ENCODE peak calls at places on chromosome 11, in nine cellular contexts. U is right lobe of liver, A is GM12865, G is H1, S is mucosa of descending colon, W is hepatocyte, C is upper lobe of right lung, X is left ventricle myocardium inferior, D is heart right ventricle. L is an unnamed sample.

GRCh38 chr11:124867700-124868099 is 2.5 kb downstream of the ROBO3 start:
- DNase-seq in U (peak), A (peak), G (no peak), S (peak), W (peak), C (no peak), X (no peak), D (no peak), L (peak)

GRCh38 chr11:61978703-61979661 is 11.5 kb upstream of the FTH1 start:
- DNase-seq in U (no peak), A (no peak), G (no peak), S (no peak), W (no peak), C (peak), X (no peak), D (peak), L (no peak)

GRCh38 chr11:96254087-96254486 is 88.9 kb downstream of the MAML2 start:
- DNase-seq in U (no peak), A (peak), G (no peak), S (no peak), W (no peak), C (no peak), X (no peak), D (peak), L (no peak)

GRCh38 chr11:34624069-34624468 is 3.2 kb downstream of the EHF start:
- DNase-seq in U (no peak), A (peak), G (no peak), S (peak), W (no peak), C (peak), X (no peak), D (no peak), L (no peak)

GRCh38 chr11:73430326-73430725 is 54.1 kb downstream of the RELT start:
- DNase-seq in U (no peak), A (no peak), G (no peak), S (no peak), W (no peak), C (no peak), X (no peak), D (no peak), L (no peak)

GRCh38 chr11:130181295-130182272 is 22.0 kb downstream of the ST14 start:
- DNase-seq in U (peak), A (peak), G (no peak), S (peak), W (peak), C (no peak), X (no peak), D (peak), L (peak)

GRCh38 chr11:17538731-17539130 is 5.5 kb downstream of the USH1C start:
- DNase-seq in U (no peak), A (no peak), G (no peak), S (no peak), W (no peak), C (no peak), X (no peak), D (no peak), L (no peak)

GRCh38 chr11:15945726-15946125 is 410.6 kb downstream of the SOX6 start:
- DNase-seq in U (no peak), A (no peak), G (no peak), S (no peak), W (no peak), C (no peak), X (no peak), D (no peak), L (no peak)

GRCh38 chr11:57368106-57368826 is 12.7 kb downstream of the PRG3 start:
- DNase-seq in U (no peak), A (no peak), G (no peak), S (no peak), W (no peak), C (peak), X (no peak), D (no peak), L (no peak)

GRCh38 chr11:9617960-9618359 is 44.5 kb downstream of the WEE1 start:
- DNase-seq in U (no peak), A (no peak), G (no peak), S (no peak), W (no peak), C (no peak), X (no peak), D (no peak), L (no peak)

GRCh38 chr11:76233196-76233921 is 27.1 kb upstream of the WNT11 start:
- DNase-seq in U (no peak), A (no peak), G (no peak), S (no peak), W (no peak), C (no peak), X (no peak), D (no peak), L (no peak)

GRCh38 chr11:13941790-13942189 is 20.7 kb upstream of the SPON1 start:
- DNase-seq in U (no peak), A (no peak), G (no peak), S (no peak), W (no peak), C (no peak), X (no peak), D (no peak), L (no peak)

GRCh38 chr11:77142091-77142975 is 14.3 kb downstream of the MYO7A start:
- DNase-seq in U (peak), A (peak), G (no peak), S (no peak), W (no peak), C (no peak), X (no peak), D (no peak), L (no peak)

GRCh38 chr11:125593113-125593761 is 585 bp downstream of the STT3A start:
- DNase-seq in U (no peak), A (peak), G (no peak), S (no peak), W (peak), C (no peak), X (no peak), D (no peak), L (no peak)

GRCh38 chr11:62025429-62026105 is 58.1 kb upstream of the FTH1 start:
- DNase-seq in U (peak), A (peak), G (no peak), S (peak), W (peak), C (peak), X (peak), D (peak), L (no peak)

GRCh38 chr11:78564037-78564888 is 10.4 kb downstream of the NARS2 start:
- DNase-seq in U (no peak), A (peak), G (no peak), S (no peak), W (peak), C (no peak), X (no peak), D (peak), L (peak)

GRCh38 chr11:79325851-79326250 is 115.0 kb downstream of the TENM4 start:
- DNase-seq in U (no peak), A (no peak), G (no peak), S (no peak), W (no peak), C (no peak), X (no peak), D (no peak), L (no peak)

GRCh38 chr11:94405062-94405461 is 3.8 kb upstream of the GPR83 start:
- DNase-seq in U (no peak), A (no peak), G (no peak), S (no peak), W (no peak), C (no peak), X (no peak), D (no peak), L (no peak)

GRCh38 chr11:110599207-110599606 is 113.0 kb downstream of the ARHGAP20 start:
- DNase-seq in U (peak), A (no peak), G (no peak), S (no peak), W (no peak), C (no peak), X (no peak), D (no peak), L (no peak)

GRCh38 chr11:14347991-14348390 is 11.0 kb downstream of the RRAS2 start:
- DNase-seq in U (no peak), A (no peak), G (no peak), S (no peak), W (no peak), C (no peak), X (no peak), D (no peak), L (no peak)

GRCh38 chr11:66845876-66846212 is 2.6 kb downstream of the RCE1 start:
- DNase-seq in U (no peak), A (no peak), G (no peak), S (no peak), W (no peak), C (no peak), X (no peak), D (no peak), L (no peak)

GRCh38 chr11:96196074-96196787 is 146.8 kb downstream of the MAML2 start:
- DNase-seq in U (no peak), A (no peak), G (no peak), S (no peak), W (no peak), C (no peak), X (no peak), D (no peak), L (no peak)

GRCh38 chr11:32870676-32871075 is 21.9 kb upstream of the QSER1 start:
- DNase-seq in U (no peak), A (peak), G (peak), S (no peak), W (no peak), C (no peak), X (no peak), D (no peak), L (peak)

GRCh38 chr11:61724437-61724836 is 28.0 kb upstream of the MYRF start:
- DNase-seq in U (no peak), A (no peak), G (no peak), S (no peak), W (no peak), C (no peak), X (no peak), D (no peak), L (no peak)

GRCh38 chr11:65116370-65117205 is 913 bp downstream of the ZNHIT2 start:
- DNase-seq in U (peak), A (peak), G (peak), S (peak), W (peak), C (peak), X (no peak), D (no peak), L (no peak)

GRCh38 chr11:61713464-61713863 is 33.3 kb downstream of the DAGLA start:
- DNase-seq in U (no peak), A (no peak), G (no peak), S (no peak), W (no peak), C (no peak), X (no peak), D (no peak), L (no peak)

GRCh38 chr11:86067230-86068137 is 1.4 kb downstream of the PICALM start:
- DNase-seq in U (no peak), A (peak), G (no peak), S (no peak), W (peak), C (no peak), X (no peak), D (no peak), L (no peak)

GRCh38 chr11:84140386-84141169 is 854.4 kb upstream of the CCDC90B start:
- DNase-seq in U (no peak), A (no peak), G (no peak), S (no peak), W (no peak), C (no peak), X (no peak), D (no peak), L (no peak)

GRCh38 chr11:4455439-4455838 is 6.3 kb downstream of the OR52K2 start:
- DNase-seq in U (no peak), A (no peak), G (no peak), S (no peak), W (no peak), C (no peak), X (no peak), D (peak), L (no peak)

GRCh38 chr11:69912911-69913451 is 93.8 kb upstream of the FGF3 start:
- DNase-seq in U (peak), A (peak), G (peak), S (no peak), W (no peak), C (peak), X (no peak), D (no peak), L (no peak)
- TF ChIP-seq CTCF in U (peak), A (peak), G (peak), S (peak), W (peak), C (peak), X (peak), D (no peak), L (peak)

GRCh38 chr11:47407746-47408590 is at the start of gene SLC39A13:
- DNase-seq in U (peak), A (peak), G (peak), S (peak), W (peak), C (peak), X (peak), D (peak), L (peak)

GRCh38 chr11:47412152-47412746 is 3.9 kb downstream of the SLC39A13 start:
- DNase-seq in U (peak), A (peak), G (peak), S (peak), W (peak), C (peak), X (peak), D (no peak), L (peak)

GRCh38 chr11:47408598-47409439 is 429 bp downstream of the SLC39A13 start:
- DNase-seq in U (no peak), A (no peak), G (no peak), S (no peak), W (peak), C (peak), X (no peak), D (peak), L (no peak)

GRCh38 chr11:47410404-47411264 is 2.2 kb downstream of the SLC39A13 start:
- DNase-seq in U (no peak), A (no peak), G (no peak), S (peak), W (no peak), C (no peak), X (no peak), D (no peak), L (no peak)

GRCh38 chr11:47409440-47410403 is 1.3 kb downstream of the SLC39A13 start:
- DNase-seq in U (no peak), A (no peak), G (no peak), S (no peak), W (no peak), C (no peak), X (no peak), D (no peak), L (no peak)
- H3K4me3 ChIP-seq in U (peak), A (no peak), G (peak), S (no peak), W (peak), C (peak), X (peak), D (peak), L (no peak)

GRCh38 chr11:75073459-75074190 is 23.1 kb downstream of the OR2AT4 start:
- DNase-seq in U (no peak), A (no peak), G (no peak), S (no peak), W (no peak), C (no peak), X (no peak), D (no peak), L (peak)
- TF ChIP-seq CTCF in U (no peak), A (peak), G (peak), S (no peak), W (no peak), C (no peak), X (no peak), D (no peak), L (peak)

GRCh38 chr11:117877120-117877784 is 794 bp upstream of the FXYD6 start:
- DNase-seq in U (no peak), A (no peak), G (no peak), S (no peak), W (no peak), C (no peak), X (peak), D (peak), L (peak)
- H3K4me3 ChIP-seq in U (peak), A (no peak), G (peak), S (no peak), W (peak), C (peak), X (peak), D (peak), L (peak)